ENCODE peak calls at places on chromosomes 13 and 19, in six cellular contexts. B is BE2C, U is heart right ventricle, S is GM12878, Z is HL-60, I is IMR-90. Q is an unnamed sample.

GRCh38 chr13:40318366-40318765 is 348.1 kb downstream of the FOXO1 start:
- DNase-seq in B (peak; percentile 35), U (peak; percentile 41), S (no peak), Z (no peak), I (no peak), Q (peak; percentile 18)

GRCh38 chr13:27442071-27442647 is 8.2 kb downstream of the MTIF3 start:
- DNase-seq in B (no peak), U (no peak), S (no peak), Z (peak; percentile 36), I (no peak), Q (no peak)

GRCh38 chr19:12946092-12946845 is 607 bp downstream of the RAD23A start:
- DNase-seq in B (peak; percentile 67), U (peak; percentile 68), S (no peak), Z (peak; percentile 60), I (peak; percentile 80), Q (peak; percentile 88)

GRCh38 chr13:110523838-110524237 is 37.7 kb downstream of the RAB20 start:
- DNase-seq in B (no peak), U (no peak), S (no peak), Z (no peak), I (no peak), Q (no peak)

GRCh38 chr13:91659583-91660415 is 261.4 kb downstream of the GPC5 start:
- DNase-seq in B (no peak), U (no peak), S (peak; percentile 2), Z (no peak), I (no peak), Q (no peak)

GRCh38 chr13:112245179-112245724 is 130.9 kb upstream of the SPACA7 start:
- DNase-seq in B (no peak), U (no peak), S (no peak), Z (no peak), I (no peak), Q (no peak)

GRCh38 chr13:113150545-113151365 is 7.7 kb upstream of the PROZ start:
- DNase-seq in B (no peak), U (no peak), S (no peak), Z (no peak), I (no peak), Q (no peak)

GRCh38 chr13:25943666-25944065 is 108.2 kb downstream of the SHISA2 start:
- DNase-seq in B (no peak), U (no peak), S (no peak), Z (peak; percentile 42), I (no peak), Q (peak; percentile 89)

GRCh38 chr13:24821207-24821606 is 57.2 kb downstream of the RNF17 start:
- DNase-seq in B (no peak), U (no peak), S (no peak), Z (no peak), I (no peak), Q (no peak)

GRCh38 chr13:22114630-22115311 is 443.9 kb downstream of the FGF9 start:
- DNase-seq in B (no peak), U (no peak), S (peak; percentile 99), Z (peak; percentile 30), I (peak; percentile 78), Q (no peak)

GRCh38 chr13:40666058-40666904 is at the start of gene FOXO1:
- DNase-seq in B (peak; percentile 88), U (peak; percentile 93), S (no peak), Z (peak; percentile 81), I (peak; percentile 74), Q (peak; percentile 93)

GRCh38 chr19:14405758-14406644 is 13.1 kb downstream of the DDX39A start:
- DNase-seq in B (peak; percentile 97), U (peak; percentile 89), S (peak; percentile 48), Z (peak; percentile 88), I (peak; percentile 73), Q (peak; percentile 96)

GRCh38 chr19:53978975-53979801 is 12.2 kb upstream of the CACNG6 start:
- DNase-seq in B (no peak), U (no peak), S (no peak), Z (no peak), I (no peak), Q (no peak)
- H3K4me3 ChIP-seq in B (no peak overlapping the region), U (no peak overlapping the region), S (no peak overlapping the region), Z (no peak overlapping the region), I (no peak overlapping the region), Q (peak overlapping the region; percentile 57)

GRCh38 chr13:46288570-46289259 is 77.0 kb downstream of the LRRC63 start:
- DNase-seq in B (no peak), U (no peak), S (peak; percentile 19), Z (peak; percentile 72), I (peak; percentile 22), Q (peak; percentile 76)
- TF ChIP-seq CTCF in B (peak; percentile 92), U (peak; percentile 33), S (peak; percentile 84), Z (peak; percentile 92), I (peak; percentile 50), Q (peak; percentile 80)

GRCh38 chr13:101626925-101627555 is 174.6 kb downstream of the ITGBL1 start:
- DNase-seq in B (no peak), U (no peak), S (peak; percentile 57), Z (no peak), I (peak; percentile 2), Q (peak; percentile 46)
- H3K4me3 ChIP-seq in B (no peak overlapping the region), U (no peak overlapping the region), S (peak overlapping the region; percentile 57), Z (no peak overlapping the region), I (peak overlapping the region; percentile 25), Q (peak overlapping the region; percentile 9)

GRCh38 chr19:58519355-58520256 is at the start of gene ZBTB45:
- DNase-seq in B (peak; percentile 94), U (peak; percentile 88), S (peak; percentile 92), Z (peak; percentile 96), I (peak; percentile 96), Q (peak; percentile 98)

GRCh38 chr19:58520257-58520599 is 618 bp upstream of the ZBTB45 start:
- DNase-seq in B (no peak), U (no peak), S (no peak), Z (no peak), I (no peak), Q (no peak)

GRCh38 chr19:58516964-58517833 is 2.4 kb downstream of the ZBTB45 start:
- DNase-seq in B (no peak), U (no peak), S (no peak), Z (no peak), I (no peak), Q (no peak)

GRCh38 chr19:58518261-58519086 is 1.1 kb downstream of the ZBTB45 start:
- DNase-seq in B (no peak), U (no peak), S (no peak), Z (peak; percentile 85), I (no peak), Q (no peak)

GRCh38 chr19:58519087-58519354 is 589 bp downstream of the ZBTB45 start:
- DNase-seq in B (peak; percentile 82), U (peak; percentile 62), S (no peak), Z (peak; percentile 76), I (peak; percentile 74), Q (peak; percentile 82)
- TF ChIP-seq CTCF in B (peak; percentile 76), U (peak; percentile 56), S (no peak), Z (peak; percentile 37), I (peak; percentile 71), Q (peak; percentile 87)

GRCh38 chr19:17764348-17764747 is 13.1 kb downstream of the FCHO1 start:
- DNase-seq in B (no peak), U (no peak), S (no peak), Z (no peak), I (no peak), Q (no peak)

GRCh38 chr19:17767559-17767958 is 16.3 kb downstream of the FCHO1 start:
- DNase-seq in B (no peak), U (no peak), S (no peak), Z (no peak), I (no peak), Q (no peak)

GRCh38 chr19:17765069-17765618 is 13.9 kb downstream of the FCHO1 start:
- DNase-seq in B (no peak), U (peak; percentile 47), S (no peak), Z (peak; percentile 95), I (no peak), Q (no peak)

GRCh38 chr19:17762505-17763229 is 11.4 kb downstream of the FCHO1 start:
- DNase-seq in B (peak; percentile 96), U (no peak), S (no peak), Z (peak; percentile 63), I (peak; percentile 62), Q (peak; percentile 91)

GRCh38 chr19:17766543-17767131 is 15.4 kb downstream of the FCHO1 start:
- DNase-seq in B (peak; percentile 48), U (peak; percentile 81), S (no peak), Z (peak; percentile 88), I (peak; percentile 77), Q (peak; percentile 91)
- H3K4me3 ChIP-seq in B (no peak overlapping the region), U (no peak overlapping the region), S (no peak overlapping the region), Z (no peak overlapping the region), I (no peak overlapping the region), Q (peak overlapping the region; percentile 39)

GRCh38 chr13:67443901-67444300 is 213.8 kb upstream of the PCDH9 start:
- DNase-seq in B (no peak), U (no peak), S (no peak), Z (no peak), I (no peak), Q (no peak)
- TF ChIP-seq CTCF in B (no peak), U (no peak), S (no peak), Z (no peak), I (no peak), Q (no peak)

GRCh38 chr19:10291554-10292205 is 1.9 kb downstream of the ICAM5 start:
- DNase-seq in B (no peak), U (no peak), S (no peak), Z (no peak), I (peak; percentile 10), Q (no peak)

GRCh38 chr19:10293637-10294367 is 4.0 kb downstream of the ICAM5 start:
- DNase-seq in B (no peak), U (no peak), S (no peak), Z (no peak), I (no peak), Q (no peak)

GRCh38 chr19:10294368-10294697 is 4.6 kb downstream of the ICAM5 start:
- DNase-seq in B (peak; percentile 64), U (no peak), S (no peak), Z (no peak), I (no peak), Q (no peak)

GRCh38 chr19:10292206-10292788 is 2.5 kb downstream of the ICAM5 start:
- DNase-seq in B (peak; percentile 85), U (peak; percentile 85), S (no peak), Z (no peak), I (peak; percentile 78), Q (peak; percentile 88)

DNA sequence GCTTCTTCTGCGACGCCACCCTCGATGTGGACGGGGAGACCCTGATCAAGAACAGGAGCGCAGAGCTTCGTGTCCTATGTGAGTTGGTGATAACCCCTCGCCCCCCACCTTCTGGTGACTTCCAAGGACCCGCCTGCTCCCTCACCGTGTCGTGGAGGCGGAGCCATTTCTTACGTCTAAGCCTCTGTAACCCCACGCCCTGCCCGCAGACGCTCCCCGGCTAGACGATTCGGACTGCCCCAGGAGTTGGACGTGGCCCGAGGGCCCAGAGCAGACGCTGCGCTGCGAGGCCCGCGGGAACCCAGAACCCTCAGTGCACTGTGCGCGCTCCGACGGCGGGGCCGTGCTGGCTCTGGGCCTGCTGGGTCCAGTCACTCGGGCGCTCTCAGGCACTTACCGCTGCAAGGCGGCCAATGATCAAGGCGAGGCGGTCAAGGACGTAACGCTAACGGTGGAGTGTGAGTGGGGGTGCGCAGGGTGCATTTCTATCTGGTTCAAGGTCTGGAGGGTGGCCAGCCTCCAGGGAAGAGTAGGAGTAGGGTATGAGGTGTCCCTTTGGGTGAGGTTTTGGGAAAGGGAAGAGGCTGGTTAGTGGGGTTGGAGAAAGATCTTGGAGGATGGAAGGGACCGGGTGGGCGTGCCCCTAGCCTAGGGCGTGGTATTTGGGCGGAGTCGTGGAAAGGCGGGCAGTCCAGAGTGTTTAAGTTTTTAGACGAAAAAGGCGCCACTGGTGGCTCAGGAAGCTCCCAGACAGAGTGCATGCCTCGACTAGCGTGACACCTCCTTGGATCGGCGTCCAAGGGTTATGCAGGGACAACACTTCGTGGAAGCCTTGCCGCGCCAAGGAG is 3.3 kb downstream of the ICAM5 start:
- DNase-seq in B (no peak), U (no peak), S (no peak), Z (no peak), I (no peak), Q (no peak)
- H3K4me3 ChIP-seq in B (no peak overlapping the region), U (peak overlapping the region; percentile 24), S (peak overlapping the region; percentile 63), Z (no peak overlapping the region), I (peak overlapping the region; percentile 25), Q (peak overlapping the region; percentile 37)

Q was measured in choroid plexus epithelial cell.